ENCODE peak calls at places on chromosomes 2 and 18, in five cellular contexts. D, U, F, C and A are unnamed samples.

GRCh38 chr18:45780568-45780967 is 44.9 kb upstream of the SIGLEC15 start:
- DNase-seq in F (no peak), D (no peak), U (no peak), C (no peak), A (no peak)

GRCh38 chr2:7288484-7288883 is 371.3 kb downstream of the RNF144A start:
- DNase-seq in D (no peak), F (no peak), U (no peak), C (no peak), A (no peak)

GRCh38 chr2:120686511-120687168 is 49.0 kb upstream of the GLI2 start:
- DNase-seq in D (no peak), C (no peak), F (no peak), U (no peak), A (no peak)

GRCh38 chr2:52456759-52457377 is 1310.7 kb upstream of the CHAC2 start:
- DNase-seq in C (no peak), D (no peak), F (no peak), U (peak; percentile 22), A (no peak)

GRCh38 chr18:72674710-72675109 is 130.6 kb upstream of the CBLN2 start:
- DNase-seq in F (no peak), D (no peak), U (no peak), C (no peak), A (no peak)

GRCh38 chr2:131966256-131966655 is 195.5 kb downstream of the ANKRD30BL start:
- DNase-seq in C (no peak), F (no peak), U (no peak), D (no peak), A (no peak)

GRCh38 chr18:55102508-55102907 is 143.2 kb upstream of the CCDC68 start:
- DNase-seq in F (no peak), D (no peak), U (no peak), C (no peak), A (no peak)

GRCh38 chr18:36127866-36128845 is 984 bp downstream of the SLC39A6 start:
- DNase-seq in C (no peak), U (peak; percentile 47), D (no peak), F (no peak), A (no peak)

DNA sequence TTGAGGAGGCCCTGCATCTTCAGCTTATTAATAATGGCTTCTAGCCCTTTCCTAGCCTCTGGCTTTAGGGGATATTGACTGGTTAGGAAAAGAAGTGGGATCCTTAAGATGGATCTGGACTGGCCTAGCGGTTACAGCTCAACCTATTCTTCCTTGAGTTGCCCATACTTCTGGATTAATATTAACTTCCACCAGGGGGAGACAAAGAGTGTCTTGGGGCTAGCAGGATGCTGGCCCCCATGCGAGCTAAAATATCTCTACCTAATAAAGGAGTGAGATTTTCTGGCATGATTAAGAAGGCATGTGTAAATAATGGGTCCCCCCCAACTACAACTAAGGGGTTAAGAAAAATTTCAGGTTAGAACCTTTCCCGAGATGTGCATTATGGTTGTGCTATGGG is 23.2 kb upstream of the PLA2R1 start:
- DNase-seq in C (no peak), U (no peak), D (no peak), F (no peak), A (no peak)
- H3K9me3 ChIP-seq in C (peaks cover 4% of the 10 kb centered on the region), U (no peaks in the 10 kb centered on the region), D (peaks cover 23% of the 10 kb centered on the region), F (no peaks in the 10 kb centered on the region), A (peaks cover 21% of the 10 kb centered on the region)

GRCh38 chr2:22729466-22729865 is 655.5 kb upstream of the KLHL29 start:
- DNase-seq in U (no peak), F (no peak), D (no peak), C (no peak), A (no peak)
- H3K9me3 ChIP-seq in U (no peaks in the 10 kb centered on the region), F (peaks cover 7% of the 10 kb centered on the region), D (no peaks in the 10 kb centered on the region), C (no peaks in the 10 kb centered on the region), A (no peaks in the 10 kb centered on the region)

GRCh38 chr2:31693882-31694281 is 113.1 kb upstream of the SRD5A2 start:
- DNase-seq in U (peak; percentile 15), D (no peak), F (no peak), C (no peak), A (no peak)

GRCh38 chr2:31688282-31688681 is 107.5 kb upstream of the SRD5A2 start:
- DNase-seq in F (no peak), C (no peak), U (no peak), D (no peak), A (no peak)
- H3K9me3 ChIP-seq in F (no peaks in the 10 kb centered on the region), C (no peaks in the 10 kb centered on the region), U (no peaks in the 10 kb centered on the region), D (peaks cover 8% of the 10 kb centered on the region), A (peaks cover 6% of the 10 kb centered on the region)

DNA sequence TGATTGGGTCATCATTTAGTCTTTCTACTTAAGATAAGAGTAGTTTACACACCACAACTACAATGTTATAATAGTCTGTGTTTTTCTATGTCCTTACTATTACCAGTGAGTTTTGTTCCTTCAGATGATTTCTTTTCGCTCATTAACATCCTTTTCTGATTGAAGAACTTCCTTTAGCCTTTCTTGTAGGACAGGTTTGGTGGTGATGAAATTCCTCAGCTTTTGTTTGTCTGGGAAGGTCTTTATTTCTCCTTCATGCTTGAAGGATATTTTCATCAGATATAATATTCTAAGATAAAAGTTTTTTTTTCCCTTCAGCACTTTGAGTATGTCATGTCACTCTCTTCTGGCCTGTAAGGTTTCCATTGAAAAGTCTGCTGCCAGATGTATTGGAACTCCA is 38.0 kb upstream of the SLC16A14 start:
- DNase-seq in F (no peak), C (no peak), U (no peak), D (no peak), A (no peak)
- H3K9me3 ChIP-seq in F (no peaks in the 10 kb centered on the region), C (no peaks in the 10 kb centered on the region), U (no peaks in the 10 kb centered on the region), D (no peaks in the 10 kb centered on the region), A (peaks cover 9% of the 10 kb centered on the region)

GRCh38 chr2:42044939-42045338 is 2.9 kb upstream of the PKDCC start:
- DNase-seq in C (no peak), D (no peak), F (no peak), U (no peak), A (no peak)
- H3K9me3 ChIP-seq in C (no peaks in the 10 kb centered on the region), D (no peaks in the 10 kb centered on the region), F (no peaks in the 10 kb centered on the region), U (no peaks in the 10 kb centered on the region), A (no peaks in the 10 kb centered on the region)

DNA sequence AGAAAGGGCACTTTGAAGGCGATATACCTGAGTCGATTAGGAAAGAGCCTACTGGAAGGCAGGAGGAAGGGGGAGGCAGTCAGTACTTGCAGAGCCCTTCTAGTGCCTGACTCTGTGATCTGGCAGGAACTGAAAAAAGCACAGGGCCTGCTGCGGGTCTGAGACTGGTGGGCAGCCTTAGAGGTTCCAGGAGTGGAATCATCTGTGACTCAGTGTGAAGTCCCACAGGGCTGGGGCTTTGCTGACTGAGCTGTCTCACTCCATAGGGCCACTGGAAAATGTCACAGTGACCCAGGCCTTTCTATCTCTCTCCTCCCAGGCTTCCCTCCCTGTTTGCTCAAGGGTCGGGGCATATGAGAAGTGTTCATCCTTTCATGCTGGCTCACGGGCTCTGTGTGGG is 47.1 kb upstream of the ZFP36L2 start:
- DNase-seq in D (no peak), C (peak; percentile 78), U (peak; percentile 60), F (peak; percentile 46), A (no peak)
- H3K9me3 ChIP-seq in D (no peaks in the 10 kb centered on the region), C (no peaks in the 10 kb centered on the region), U (no peaks in the 10 kb centered on the region), F (no peaks in the 10 kb centered on the region), A (no peaks in the 10 kb centered on the region)

GRCh38 chr2:75002007-75002406 is 43.6 kb downstream of the POLE4 start:
- DNase-seq in C (no peak), U (no peak), D (no peak), F (no peak), A (no peak)
- H3K9me3 ChIP-seq in C (no peaks in the 10 kb centered on the region), U (no peaks in the 10 kb centered on the region), D (no peaks in the 10 kb centered on the region), F (no peaks in the 10 kb centered on the region), A (no peaks in the 10 kb centered on the region)